ENCODE peak calls at places on chromosome 15, in eight cellular contexts. N, A, I, H, D, E, Q and B are unnamed samples.

GRCh38 chr15:42608110-42608531 is 32.7 kb downstream of the STARD9 start:
- DNase-seq in N (peak), H (no peak), I (no peak), A (no peak), E (peak), D (peak), Q (peak), B (no peak)

GRCh38 chr15:48645558-48646330 is at the start of gene FBN1:
- DNase-seq in E (no peak), Q (peak), N (peak), A (peak), D (peak), H (peak), I (peak), B (peak)

GRCh38 chr15:41930221-41930866 is 36.5 kb upstream of the SPTBN5 start:
- DNase-seq in E (no peak), D (no peak), Q (peak), I (no peak), N (peak), H (no peak), A (no peak), B (peak)

GRCh38 chr15:98546325-98546724 is 102.0 kb upstream of the IGF1R start:
- DNase-seq in E (no peak), A (no peak), D (no peak), N (no peak), Q (no peak), H (no peak), I (no peak), B (no peak)

GRCh38 chr15:67103021-67103420 is 37.6 kb downstream of the SMAD3 start:
- DNase-seq in N (no peak), Q (no peak), A (no peak), E (no peak), H (no peak), I (no peak), D (no peak), B (no peak)

GRCh38 chr15:70046716-70047369 is 50.9 kb downstream of the TLE3 start:
- DNase-seq in I (no peak), H (no peak), E (no peak), N (peak), A (no peak), Q (no peak), D (no peak), B (no peak)

GRCh38 chr15:85582076-85582718 is 201.8 kb downstream of the AKAP13 start:
- DNase-seq in I (no peak), Q (peak), E (peak), H (no peak), D (no peak), A (no peak), N (no peak), B (no peak)

GRCh38 chr15:75153084-75153483 is 48.6 kb upstream of the C15orf39 start:
- DNase-seq in N (no peak), E (peak), Q (peak), A (no peak), H (no peak), I (no peak), D (peak), B (peak)

GRCh38 chr15:80252281-80252619 is 237 bp upstream of the CTXND1 start:
- DNase-seq in I (no peak), D (no peak), Q (no peak), N (no peak), E (no peak), A (no peak), H (no peak), B (no peak)

GRCh38 chr15:87349181-87349580 is 907.4 kb downstream of the NTRK3 start:
- DNase-seq in I (no peak), A (no peak), H (no peak), N (no peak), D (no peak), Q (peak), E (no peak), B (peak)

GRCh38 chr15:66644000-66644787 is 57.8 kb upstream of the SMAD6 start:
- DNase-seq in D (no peak), N (no peak), E (no peak), I (no peak), Q (no peak), H (no peak), A (no peak), B (no peak)

GRCh38 chr15:60507596-60508424 is 28.9 kb upstream of the ICE2 start:
- DNase-seq in A (peak), H (peak), E (peak), D (peak), I (no peak), Q (peak), N (no peak), B (peak)

GRCh38 chr15:24966364-24967103 is 11.7 kb downstream of the SNRPN start:
- DNase-seq in N (no peak), A (no peak), Q (no peak), D (no peak), E (no peak), H (no peak), I (no peak), B (no peak)

GRCh38 chr15:26372712-26373111 is 400.2 kb downstream of the GABRB3 start:
- DNase-seq in A (no peak), H (no peak), Q (no peak), E (no peak), D (no peak), N (no peak), I (no peak), B (no peak)

GRCh38 chr15:78676424-78677110 is 35.6 kb upstream of the CHRNB4 start:
- DNase-seq in H (no peak), E (no peak), D (no peak), A (no peak), N (no peak), Q (no peak), I (no peak), B (no peak)
- TF ChIP-seq CTCF in H (no peak), E (no peak), D (no peak), A (no peak), N (no peak), Q (no peak), I (no peak), B (no peak)

GRCh38 chr15:45454825-45455224 is 67.7 kb downstream of the SLC30A4 start:
- DNase-seq in Q (peak), N (peak), E (peak), A (no peak), H (no peak), I (peak), D (peak), B (peak)
- TF ChIP-seq CTCF in Q (no peak), N (no peak), E (no peak), A (no peak), H (no peak), I (no peak), D (no peak), B (peak)

GRCh38 chr15:55110446-55110845 is 86.3 kb downstream of the RSL24D1 start:
- DNase-seq in E (no peak), N (no peak), A (no peak), D (no peak), I (no peak), H (no peak), Q (no peak), B (no peak)
- TF ChIP-seq CTCF in E (no peak), N (no peak), A (no peak), D (no peak), I (no peak), H (no peak), Q (no peak), B (no peak)

GRCh38 chr15:65211157-65211982 is at the start of gene CILP:
- DNase-seq in E (no peak), I (peak), H (no peak), D (no peak), Q (peak), N (no peak), A (peak), B (no peak)

GRCh38 chr15:65213241-65213640 is 2.0 kb upstream of the CILP start:
- DNase-seq in Q (no peak), N (no peak), H (no peak), I (no peak), E (no peak), A (no peak), D (no peak), B (no peak)

GRCh38 chr15:65209701-65210643 is 1.3 kb downstream of the CILP start:
- DNase-seq in D (no peak), N (no peak), I (no peak), H (no peak), E (no peak), A (no peak), Q (no peak), B (no peak)

GRCh38 chr15:65214010-65214409 is 2.7 kb upstream of the CILP start:
- DNase-seq in H (no peak), N (no peak), D (no peak), Q (no peak), E (no peak), I (no peak), A (no peak), B (no peak)

DNA sequence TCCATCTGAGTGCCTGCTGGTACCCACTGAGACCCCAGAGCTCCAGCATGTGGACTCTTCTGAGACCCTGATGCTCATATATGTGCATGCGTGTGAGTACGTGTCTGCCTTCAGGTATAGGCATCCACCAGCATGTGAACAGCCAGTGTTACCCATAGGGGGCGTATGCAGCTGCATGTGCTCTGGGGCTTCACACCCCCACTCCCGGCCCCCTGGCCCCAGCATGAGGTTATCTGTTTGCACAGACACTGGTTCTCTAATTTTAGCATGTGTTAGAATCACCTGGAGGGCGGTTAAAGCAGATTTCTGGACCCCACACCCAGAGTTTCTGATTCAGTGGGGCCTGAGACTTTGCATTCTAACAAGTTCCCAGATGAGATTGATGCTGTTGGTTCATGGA is 824 bp upstream of the CILP start:
- DNase-seq in Q (no peak), H (no peak), N (no peak), E (peak), D (peak), A (no peak), I (no peak), B (no peak)
- TF ChIP-seq CTCF in Q (peak), H (peak), N (peak), E (peak), D (peak), A (peak), I (peak), B (peak)

DNA sequence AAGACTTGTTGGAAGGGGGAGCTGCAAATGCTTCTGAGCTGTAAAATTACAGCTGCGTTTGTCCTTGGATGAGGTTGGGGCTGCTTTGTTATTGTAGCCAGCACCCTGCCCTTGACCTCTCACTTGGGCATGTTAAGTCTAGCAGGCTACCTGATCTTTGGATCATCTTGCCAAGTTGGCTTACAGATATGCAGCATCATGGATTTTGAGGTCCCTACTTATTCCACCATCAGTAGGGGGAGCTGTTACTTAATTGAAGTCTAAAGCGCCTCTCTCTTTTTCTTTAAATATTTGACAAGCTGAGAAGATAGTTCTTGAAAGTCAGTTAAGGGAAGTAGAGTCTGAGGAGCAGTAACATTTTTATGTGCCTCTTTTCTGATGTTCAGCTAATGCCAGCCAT is 793.0 kb downstream of the MCTP2 start:
- DNase-seq in Q (peak), E (peak), A (no peak), I (no peak), N (no peak), H (no peak), D (peak), B (peak)
- TF ChIP-seq CTCF in Q (peak), E (peak), A (peak), I (peak), N (peak), H (peak), D (peak), B (peak)

GRCh38 chr15:100133981-100134711 is 207.6 kb downstream of the ADAMTS17 start:
- DNase-seq in A (no peak), E (no peak), H (no peak), N (no peak), Q (no peak), I (no peak), D (no peak), B (no peak)

GRCh38 chr15:100131321-100132224 is 210.2 kb downstream of the ADAMTS17 start:
- DNase-seq in A (peak), H (no peak), I (peak), N (peak), D (peak), Q (peak), E (no peak), B (no peak)

GRCh38 chr15:100132309-100132708 is 209.5 kb downstream of the ADAMTS17 start:
- DNase-seq in N (no peak), Q (no peak), E (no peak), D (no peak), I (no peak), H (no peak), A (no peak), B (no peak)

GRCh38 chr15:100129677-100130076 is 212.1 kb downstream of the ADAMTS17 start:
- DNase-seq in D (no peak), E (no peak), Q (no peak), N (no peak), I (no peak), A (no peak), H (no peak), B (no peak)

GRCh38 chr15:100133001-100133400 is 208.8 kb downstream of the ADAMTS17 start:
- DNase-seq in H (no peak), A (no peak), E (no peak), Q (no peak), I (no peak), N (no peak), D (no peak), B (no peak)
- TF ChIP-seq CTCF in H (no peak), A (no peak), E (peak), Q (no peak), I (no peak), N (no peak), D (no peak), B (no peak)

GRCh38 chr15:63041982-63042878 is at the start of gene TPM1:
- DNase-seq in N (peak), Q (peak), H (peak), D (no peak), E (no peak), I (peak), A (peak), B (peak)
- TF ChIP-seq CTCF in N (no peak), Q (no peak), H (peak), D (no peak), E (no peak), I (peak), A (no peak), B (peak)

GRCh38 chr15:81257435-81257834 is 60.8 kb downstream of the IL16 start:
- DNase-seq in I (no peak), D (no peak), A (no peak), H (no peak), Q (no peak), N (no peak), E (no peak), B (no peak)

GRCh38 chr15:81254277-81255265 is 57.9 kb downstream of the IL16 start:
- DNase-seq in E (no peak), H (no peak), I (no peak), Q (no peak), D (no peak), N (no peak), A (no peak), B (no peak)

GRCh38 chr15:81255596-81255995 is 58.9 kb downstream of the IL16 start:
- DNase-seq in A (no peak), D (no peak), N (no peak), H (no peak), I (no peak), E (no peak), Q (no peak), B (no peak)

GRCh38 chr15:81258455-81258854 is 61.8 kb downstream of the IL16 start:
- DNase-seq in D (no peak), A (no peak), E (no peak), I (no peak), Q (no peak), H (no peak), N (no peak), B (no peak)

DNA sequence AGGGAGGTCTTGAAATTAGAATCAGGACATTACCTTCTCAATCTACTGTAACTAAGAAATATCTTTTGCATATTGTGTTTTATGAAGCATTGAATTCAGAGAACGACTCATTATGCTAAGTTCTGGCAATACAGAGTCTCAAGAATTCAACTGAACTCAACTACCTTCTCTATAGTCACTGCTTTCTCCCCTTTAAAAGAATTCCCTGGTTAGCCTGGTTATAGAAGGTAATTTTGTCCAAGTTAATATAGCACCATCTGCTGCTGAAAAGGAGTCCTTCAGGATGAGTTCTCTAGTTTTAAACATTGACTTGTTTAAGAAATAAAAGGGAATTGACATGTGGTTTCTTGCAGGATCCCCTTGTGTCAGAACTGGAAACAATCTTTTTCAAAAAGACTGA is 60.2 kb downstream of the IL16 start:
- DNase-seq in I (no peak), N (no peak), A (no peak), H (no peak), Q (peak), D (no peak), E (no peak), B (peak)
- TF ChIP-seq CTCF in I (peak), N (peak), A (peak), H (peak), Q (peak), D (no peak), E (peak), B (peak)

GRCh38 chr15:64275934-64276333 is 80.0 kb downstream of the CSNK1G1 start:
- DNase-seq in N (no peak), A (no peak), E (no peak), H (no peak), Q (no peak), I (no peak), D (no peak), B (no peak)

GRCh38 chr15:64279131-64279530 is 76.8 kb downstream of the CSNK1G1 start:
- DNase-seq in D (no peak), A (no peak), H (no peak), E (no peak), N (no peak), I (no peak), Q (peak), B (no peak)

GRCh38 chr15:64274541-64274940 is 81.4 kb downstream of the CSNK1G1 start:
- DNase-seq in I (no peak), A (no peak), D (no peak), E (peak), Q (no peak), N (no peak), H (no peak), B (no peak)
- TF ChIP-seq CTCF in I (no peak), A (no peak), D (no peak), E (no peak), Q (no peak), N (no peak), H (no peak), B (no peak)